ENCODE peak calls at places on chromosomes 3 and 15, in nine cellular contexts. One of them, this sample, is unnamed.

GRCh38 chr15:90037961-90038633 is 37.0 kb downstream of the ZNF710 start:
- DNase-seq in RWPE1: no peak
- DNase-seq in cardiac muscle cell: peak; percentile 51
- DNase-seq in H9: no peak
- DNase-seq in esophagus squamous epithelium: no peak
- DNase-seq in psoas muscle: peak; percentile 5
- DNase-seq in upper lobe of right lung: peak; percentile 40
- DNase-seq in tibial artery: no peak
- DNase-seq in adrenal gland: no peak
- DNase-seq in this sample: no peak

GRCh38 chr3:106628407-106628806 is 748.8 kb upstream of the CCDC54 start:
- DNase-seq in RWPE1: no peak
- DNase-seq in cardiac muscle cell: peak; percentile 66
- DNase-seq in H9: no peak
- DNase-seq in esophagus squamous epithelium: no peak
- DNase-seq in psoas muscle: no peak
- DNase-seq in upper lobe of right lung: no peak
- DNase-seq in tibial artery: no peak
- DNase-seq in adrenal gland: no peak
- DNase-seq in this sample: peak; percentile 27

GRCh38 chr15:66897971-66898370 is 167.4 kb upstream of the SMAD3 start:
- DNase-seq in RWPE1: no peak
- DNase-seq in cardiac muscle cell: no peak
- DNase-seq in H9: no peak
- DNase-seq in esophagus squamous epithelium: no peak
- DNase-seq in psoas muscle: no peak
- DNase-seq in upper lobe of right lung: no peak
- DNase-seq in tibial artery: peak; percentile 33
- DNase-seq in adrenal gland: no peak
- DNase-seq in this sample: no peak

GRCh38 chr3:138461696-138462295 is 27.4 kb downstream of the ESYT3 start:
- DNase-seq in RWPE1: no peak
- DNase-seq in cardiac muscle cell: no peak
- DNase-seq in H9: peak; percentile 14
- DNase-seq in esophagus squamous epithelium: no peak
- DNase-seq in psoas muscle: no peak
- DNase-seq in upper lobe of right lung: peak; percentile 46
- DNase-seq in tibial artery: no peak
- DNase-seq in adrenal gland: no peak
- DNase-seq in this sample: no peak

GRCh38 chr3:66031102-66031698 is 7.5 kb downstream of the MAGI1 start:
- DNase-seq in RWPE1: no peak
- DNase-seq in cardiac muscle cell: no peak
- DNase-seq in H9: no peak
- DNase-seq in esophagus squamous epithelium: no peak
- DNase-seq in psoas muscle: no peak
- DNase-seq in upper lobe of right lung: no peak
- DNase-seq in tibial artery: no peak
- DNase-seq in adrenal gland: peak; percentile 30
- DNase-seq in this sample: no peak

GRCh38 chr15:77032052-77032646 is 37.2 kb downstream of the PSTPIP1 start:
- DNase-seq in RWPE1: no peak
- DNase-seq in cardiac muscle cell: no peak
- DNase-seq in H9: peak; percentile 25
- DNase-seq in esophagus squamous epithelium: no peak
- DNase-seq in psoas muscle: no peak
- DNase-seq in upper lobe of right lung: peak; percentile 63
- DNase-seq in tibial artery: peak; percentile 61
- DNase-seq in adrenal gland: peak; percentile 15
- DNase-seq in this sample: no peak

GRCh38 chr15:41417418-41417811 is 520 bp downstream of the RTF1 start:
- DNase-seq in RWPE1: peak; percentile 38
- DNase-seq in cardiac muscle cell: peak; percentile 40
- DNase-seq in H9: peak; percentile 36
- DNase-seq in esophagus squamous epithelium: no peak
- DNase-seq in psoas muscle: peak; percentile 50
- DNase-seq in upper lobe of right lung: no peak
- DNase-seq in tibial artery: no peak
- DNase-seq in adrenal gland: peak; percentile 38
- DNase-seq in this sample: no peak

GRCh38 chr3:175068587-175068986 is 209.5 kb downstream of the NAALADL2 start:
- DNase-seq in RWPE1: no peak
- DNase-seq in cardiac muscle cell: no peak
- DNase-seq in H9: no peak
- DNase-seq in esophagus squamous epithelium: no peak
- DNase-seq in psoas muscle: no peak
- DNase-seq in upper lobe of right lung: no peak
- DNase-seq in tibial artery: no peak
- DNase-seq in adrenal gland: no peak
- DNase-seq in this sample: no peak

GRCh38 chr3:71504250-71505036 is 79.1 kb downstream of the FOXP1 start:
- DNase-seq in RWPE1: peak; percentile 83
- DNase-seq in cardiac muscle cell: peak; percentile 76
- DNase-seq in H9: no peak
- DNase-seq in esophagus squamous epithelium: no peak
- DNase-seq in psoas muscle: no peak
- DNase-seq in upper lobe of right lung: no peak
- DNase-seq in tibial artery: no peak
- DNase-seq in adrenal gland: no peak
- DNase-seq in this sample: peak; percentile 64

GRCh38 chr15:84681822-84682221 is 23.8 kb upstream of the NMB start:
- DNase-seq in RWPE1: no peak
- DNase-seq in cardiac muscle cell: peak; percentile 83
- DNase-seq in H9: no peak
- DNase-seq in esophagus squamous epithelium: no peak
- DNase-seq in psoas muscle: no peak
- DNase-seq in upper lobe of right lung: no peak
- DNase-seq in tibial artery: no peak
- DNase-seq in adrenal gland: no peak
- DNase-seq in this sample: no peak

GRCh38 chr3:25556504-25556903 is 108.2 kb downstream of the TOP2B start:
- DNase-seq in RWPE1: no peak
- DNase-seq in cardiac muscle cell: no peak
- DNase-seq in H9: no peak
- DNase-seq in esophagus squamous epithelium: no peak
- DNase-seq in psoas muscle: no peak
- DNase-seq in upper lobe of right lung: no peak
- DNase-seq in tibial artery: no peak
- DNase-seq in adrenal gland: no peak
- DNase-seq in this sample: no peak

GRCh38 chr3:27360113-27361078 is 8.8 kb downstream of the NEK10 start:
- DNase-seq in RWPE1: peak; percentile 6
- DNase-seq in cardiac muscle cell: peak; percentile 28
- DNase-seq in H9: no peak
- DNase-seq in esophagus squamous epithelium: no peak
- DNase-seq in psoas muscle: no peak
- DNase-seq in upper lobe of right lung: no peak
- DNase-seq in tibial artery: no peak
- DNase-seq in adrenal gland: no peak
- DNase-seq in this sample: no peak

GRCh38 chr3:181279239-181279565 is 289.7 kb upstream of the DNAJC19 start:
- DNase-seq in RWPE1: no peak
- DNase-seq in cardiac muscle cell: no peak
- DNase-seq in H9: no peak
- DNase-seq in esophagus squamous epithelium: no peak
- DNase-seq in psoas muscle: no peak
- DNase-seq in upper lobe of right lung: no peak
- DNase-seq in tibial artery: no peak
- DNase-seq in adrenal gland: no peak
- DNase-seq in this sample: no peak

GRCh38 chr3:142645236-142645793 is 49.1 kb downstream of the PLS1 start:
- DNase-seq in RWPE1: peak; percentile 87
- DNase-seq in cardiac muscle cell: peak; percentile 39
- DNase-seq in H9: no peak
- DNase-seq in esophagus squamous epithelium: no peak
- DNase-seq in psoas muscle: no peak
- DNase-seq in upper lobe of right lung: no peak
- DNase-seq in tibial artery: no peak
- DNase-seq in adrenal gland: no peak
- DNase-seq in this sample: no peak

GRCh38 chr15:34010921-34011320 is 28.1 kb downstream of the AVEN start:
- DNase-seq in RWPE1: no peak
- DNase-seq in cardiac muscle cell: no peak
- DNase-seq in H9: no peak
- DNase-seq in esophagus squamous epithelium: no peak
- DNase-seq in psoas muscle: no peak
- DNase-seq in upper lobe of right lung: no peak
- DNase-seq in tibial artery: no peak
- DNase-seq in adrenal gland: no peak
- DNase-seq in this sample: no peak

GRCh38 chr3:155158361-155159037 is 78.4 kb downstream of the MME start:
- DNase-seq in RWPE1: no peak
- DNase-seq in cardiac muscle cell: no peak
- DNase-seq in H9: no peak
- DNase-seq in esophagus squamous epithelium: no peak
- DNase-seq in psoas muscle: no peak
- DNase-seq in upper lobe of right lung: no peak
- DNase-seq in tibial artery: no peak
- DNase-seq in adrenal gland: no peak
- DNase-seq in this sample: no peak

GRCh38 chr3:47641739-47642138 is 63.1 kb upstream of the CSPG5 start:
- DNase-seq in RWPE1: no peak
- DNase-seq in cardiac muscle cell: no peak
- DNase-seq in H9: no peak
- DNase-seq in esophagus squamous epithelium: no peak
- DNase-seq in psoas muscle: no peak
- DNase-seq in upper lobe of right lung: no peak
- DNase-seq in tibial artery: no peak
- DNase-seq in adrenal gland: no peak
- DNase-seq in this sample: no peak

GRCh38 chr3:153051427-153052095 is 110.5 kb upstream of the RAP2B start:
- DNase-seq in RWPE1: peak; percentile 79
- DNase-seq in cardiac muscle cell: peak; percentile 74
- DNase-seq in H9: no peak
- DNase-seq in esophagus squamous epithelium: no peak
- DNase-seq in psoas muscle: no peak
- DNase-seq in upper lobe of right lung: no peak
- DNase-seq in tibial artery: no peak
- DNase-seq in adrenal gland: no peak
- DNase-seq in this sample: no peak

GRCh38 chr15:61479601-61480000 is 250.5 kb upstream of the RORA start:
- DNase-seq in RWPE1: peak; percentile 53
- DNase-seq in cardiac muscle cell: no peak
- DNase-seq in H9: no peak
- DNase-seq in esophagus squamous epithelium: no peak
- DNase-seq in psoas muscle: no peak
- DNase-seq in upper lobe of right lung: no peak
- DNase-seq in tibial artery: no peak
- DNase-seq in adrenal gland: no peak
- DNase-seq in this sample: no peak

GRCh38 chr3:43161684-43162512 is 56.0 kb upstream of the POMGNT2 start:
- DNase-seq in RWPE1: peak; percentile 21
- DNase-seq in cardiac muscle cell: peak; percentile 76
- DNase-seq in H9: peak; percentile 55
- DNase-seq in esophagus squamous epithelium: no peak
- DNase-seq in psoas muscle: no peak
- DNase-seq in upper lobe of right lung: no peak
- DNase-seq in tibial artery: no peak
- DNase-seq in adrenal gland: no peak
- DNase-seq in this sample: peak; percentile 37

DNA sequence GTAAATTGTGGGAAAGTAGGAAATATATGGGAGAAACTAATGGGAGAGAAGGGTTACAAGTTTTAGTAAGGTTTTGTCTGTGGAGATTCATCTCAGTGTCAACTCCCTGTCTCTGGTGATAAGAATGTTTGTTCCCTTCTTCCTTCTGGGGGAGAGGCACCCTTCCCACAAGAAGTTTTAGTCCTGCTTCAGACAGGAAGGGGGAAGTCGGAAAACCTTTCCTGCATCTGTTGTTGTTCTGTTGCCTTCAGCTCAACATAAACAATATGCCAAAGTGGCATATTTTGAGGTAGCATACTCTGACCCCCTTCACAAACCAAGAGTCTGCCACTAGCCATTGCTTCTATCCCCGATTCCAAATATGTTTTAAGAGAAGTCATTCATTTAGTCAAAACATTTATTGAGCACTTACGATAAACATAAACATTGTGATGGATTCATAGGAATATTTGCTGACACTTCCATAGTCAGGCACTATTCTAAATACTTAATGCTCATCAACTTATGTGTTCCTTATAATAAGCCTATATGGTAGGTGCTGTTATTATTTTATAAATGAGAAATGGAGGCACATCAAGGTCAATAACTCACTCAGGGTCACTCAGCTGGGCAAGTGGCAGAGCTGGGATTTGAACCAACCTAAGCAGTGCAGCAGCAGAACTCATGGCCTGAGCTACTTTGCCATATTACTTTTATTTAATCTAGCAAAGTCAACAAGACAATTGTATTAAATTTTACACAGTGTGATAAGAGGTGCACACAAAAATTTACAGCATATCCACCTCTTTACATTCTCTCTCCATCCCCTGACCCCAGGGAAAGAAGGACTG is 34.2 kb upstream of the TIMP4 start:
- DNase-seq in RWPE1: no peak
- DNase-seq in cardiac muscle cell: no peak
- DNase-seq in H9: no peak
- DNase-seq in esophagus squamous epithelium: no peak
- DNase-seq in psoas muscle: no peak
- DNase-seq in upper lobe of right lung: no peak
- DNase-seq in tibial artery: no peak
- DNase-seq in adrenal gland: no peak
- DNase-seq in this sample: no peak
- H3K27ac ChIP-seq in RWPE1: no peak overlapping the region
- H3K27ac ChIP-seq in cardiac muscle cell: no peak overlapping the region
- H3K27ac ChIP-seq in H9: no peak overlapping the region
- H3K27ac ChIP-seq in esophagus squamous epithelium: peak overlapping the region; percentile 79
- H3K27ac ChIP-seq in psoas muscle: no peak overlapping the region
- H3K27ac ChIP-seq in upper lobe of right lung: no peak overlapping the region
- H3K27ac ChIP-seq in tibial artery: peak overlapping the region; percentile 76
- H3K27ac ChIP-seq in adrenal gland: no peak overlapping the region
- H3K27ac ChIP-seq in this sample: peak overlapping the region; percentile 68

GRCh38 chr3:81871358-81872152 is 110.1 kb upstream of the GBE1 start:
- DNase-seq in RWPE1: no peak
- DNase-seq in cardiac muscle cell: peak; percentile 16
- DNase-seq in H9: no peak
- DNase-seq in esophagus squamous epithelium: no peak
- DNase-seq in psoas muscle: no peak
- DNase-seq in upper lobe of right lung: no peak
- DNase-seq in tibial artery: no peak
- DNase-seq in adrenal gland: no peak
- DNase-seq in this sample: no peak
- TF ChIP-seq CTCF in RWPE1: no peak
- TF ChIP-seq CTCF in cardiac muscle cell: no peak
- TF ChIP-seq CTCF in H9: peak; percentile 62
- TF ChIP-seq CTCF in esophagus squamous epithelium: no peak
- TF ChIP-seq CTCF in psoas muscle: peak; percentile 37
- TF ChIP-seq CTCF in upper lobe of right lung: peak; percentile 25
- TF ChIP-seq CTCF in tibial artery: no peak
- TF ChIP-seq CTCF in adrenal gland: peak; percentile 31
- TF ChIP-seq CTCF in this sample: no peak

GRCh38 chr15:52503788-52504496 is 24.7 kb downstream of the MYO5A start:
- DNase-seq in RWPE1: peak; percentile 57
- DNase-seq in cardiac muscle cell: peak; percentile 14
- DNase-seq in H9: no peak
- DNase-seq in esophagus squamous epithelium: no peak
- DNase-seq in psoas muscle: no peak
- DNase-seq in upper lobe of right lung: no peak
- DNase-seq in tibial artery: no peak
- DNase-seq in adrenal gland: no peak
- DNase-seq in this sample: no peak
- H3K27ac ChIP-seq in RWPE1: no peak overlapping the region
- H3K27ac ChIP-seq in cardiac muscle cell: no peak overlapping the region
- H3K27ac ChIP-seq in H9: no peak overlapping the region
- H3K27ac ChIP-seq in esophagus squamous epithelium: no peak overlapping the region
- H3K27ac ChIP-seq in psoas muscle: no peak overlapping the region
- H3K27ac ChIP-seq in upper lobe of right lung: no peak overlapping the region
- H3K27ac ChIP-seq in tibial artery: no peak overlapping the region
- H3K27ac ChIP-seq in adrenal gland: no peak overlapping the region
- H3K27ac ChIP-seq in this sample: no peak overlapping the region

GRCh38 chr15:78506971-78507830 is at the start of gene HYKK:
- DNase-seq in RWPE1: peak; percentile 100
- DNase-seq in cardiac muscle cell: peak; percentile 98
- DNase-seq in H9: peak; percentile 99
- DNase-seq in esophagus squamous epithelium: peak; percentile 23
- DNase-seq in psoas muscle: peak; percentile 87
- DNase-seq in upper lobe of right lung: peak; percentile 94
- DNase-seq in tibial artery: peak; percentile 97
- DNase-seq in adrenal gland: peak; percentile 95
- DNase-seq in this sample: peak; percentile 90
- TF ChIP-seq CTCF in RWPE1: peak; percentile 31
- TF ChIP-seq CTCF in cardiac muscle cell: no peak
- TF ChIP-seq CTCF in H9: peak; percentile 32
- TF ChIP-seq CTCF in esophagus squamous epithelium: peak; percentile 14
- TF ChIP-seq CTCF in psoas muscle: peak; percentile 14
- TF ChIP-seq CTCF in upper lobe of right lung: peak; percentile 9
- TF ChIP-seq CTCF in tibial artery: peak; percentile 18
- TF ChIP-seq CTCF in adrenal gland: no peak
- TF ChIP-seq CTCF in this sample: peak; percentile 14

This sample was measured in AG04450.